ENCODE peak calls at places on chromosome 5, in four cellular contexts. R is GM12878, B is SK-N-SH, Q is H1. J is an unnamed sample.

GRCh38 chr5:56279291-56279690 is 46.2 kb upstream of the ANKRD55 start:
- DNase-seq in B (no peak), Q (no peak), R (no peak), J (no peak)

GRCh38 chr5:137216976-137217598 is 282.0 kb downstream of the SPOCK1 start:
- DNase-seq in R (no peak), B (no peak), Q (no peak), J (no peak)

GRCh38 chr5:126686451-126687126 is 85.8 kb downstream of the PHAX start:
- DNase-seq in R (peak), Q (no peak), B (no peak), J (no peak)

GRCh38 chr5:86675311-86675710 is 57.6 kb downstream of the COX7C start:
- DNase-seq in Q (no peak), B (no peak), R (no peak), J (no peak)

GRCh38 chr5:57410374-57411320 is 72.0 kb downstream of the ACTBL2 start:
- DNase-seq in Q (no peak), B (no peak), R (no peak), J (no peak)

GRCh38 chr5:151023651-151024050 is 3.3 kb downstream of the GPX3 start:
- DNase-seq in Q (no peak), R (no peak), B (no peak), J (peak)

GRCh38 chr5:38738898-38739743 is 106.7 kb upstream of the OSMR start:
- DNase-seq in Q (no peak), R (no peak), B (no peak), J (no peak)

GRCh38 chr5:133905494-133905893 is 62.9 kb downstream of the C5orf15 start:
- DNase-seq in B (no peak), R (no peak), Q (no peak), J (peak)

GRCh38 chr5:122102825-122103224 is 24.8 kb upstream of the LOX start:
- DNase-seq in R (no peak), B (no peak), Q (no peak), J (no peak)

GRCh38 chr5:149265559-149265958 is 6.1 kb upstream of the AFAP1L1 start:
- DNase-seq in R (no peak), B (peak), Q (no peak), J (peak)

GRCh38 chr5:62167651-62168050 is 138.4 kb upstream of the KIF2A start:
- DNase-seq in R (no peak), B (no peak), Q (no peak), J (no peak)

GRCh38 chr5:133497608-133498348 is 114.6 kb downstream of the FSTL4 start:
- DNase-seq in R (no peak), B (no peak), Q (no peak), J (no peak)

GRCh38 chr5:178859625-178860521 is at the start of gene ZNF354B:
- DNase-seq in R (peak), Q (peak), B (peak), J (peak)

GRCh38 chr5:77138981-77139380 is 51.9 kb upstream of the ZBED3 start:
- DNase-seq in R (no peak), Q (no peak), B (peak), J (no peak)

GRCh38 chr5:1412163-1412562 is 33.1 kb downstream of the SLC6A3 start:
- DNase-seq in R (no peak), Q (no peak), B (no peak), J (no peak)

GRCh38 chr5:102911973-102912372 is 156.9 kb downstream of the PAM start:
- DNase-seq in R (no peak), Q (no peak), B (no peak), J (no peak)

GRCh38 chr5:123610665-123611406 is 98.9 kb downstream of the CSNK1G3 start:
- DNase-seq in Q (no peak), B (peak), R (peak), J (peak)

GRCh38 chr5:31585519-31586270 is 53.2 kb upstream of the PDZD2 start:
- DNase-seq in R (no peak), B (no peak), Q (no peak), J (no peak)

GRCh38 chr5:1805736-1806135 is 4.5 kb downstream of the NDUFS6 start:
- DNase-seq in Q (no peak), R (no peak), B (no peak), J (no peak)

GRCh38 chr5:78731884-78732283 is 83.3 kb upstream of the LHFPL2 start:
- DNase-seq in B (no peak), Q (no peak), R (no peak), J (no peak)

GRCh38 chr5:15803280-15803679 is 303.3 kb downstream of the FBXL7 start:
- DNase-seq in R (no peak), B (no peak), Q (no peak), J (no peak)

GRCh38 chr5:15806613-15807012 is 306.6 kb downstream of the FBXL7 start:
- DNase-seq in B (no peak), Q (no peak), R (no peak), J (no peak)

GRCh38 chr5:15807248-15807647 is 307.3 kb downstream of the FBXL7 start:
- DNase-seq in B (no peak), R (no peak), Q (no peak), J (no peak)

GRCh38 chr5:15808577-15808976 is 308.6 kb downstream of the FBXL7 start:
- DNase-seq in R (no peak), B (no peak), Q (no peak), J (no peak)

DNA sequence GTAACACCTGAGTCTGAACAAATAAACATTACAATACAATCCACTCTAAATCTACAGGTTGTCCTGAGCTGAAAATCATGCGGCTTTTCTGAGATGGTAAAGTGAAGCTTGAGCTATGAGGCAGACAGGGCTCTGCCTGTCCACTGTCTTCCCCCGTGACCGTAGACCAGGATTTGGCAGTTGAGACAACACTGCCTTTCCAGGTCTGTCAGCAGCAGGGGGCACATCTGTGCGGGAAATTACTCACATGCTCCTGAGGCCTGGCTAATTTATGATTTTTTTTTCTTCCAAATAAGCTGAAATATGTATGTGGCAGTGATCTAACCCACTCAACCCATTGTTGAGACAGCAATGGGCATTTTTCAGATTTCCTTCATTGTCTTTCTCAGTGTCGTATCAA is 307.9 kb downstream of the FBXL7 start:
- DNase-seq in R (no peak), B (peak), Q (no peak), J (no peak)
- TF ChIP-seq NRF1 in R (no peak), B (no peak), Q (no peak), J (no peak)

GRCh38 chr5:142014911-142015584 is 2.2 kb upstream of the GNPDA1 start:
- DNase-seq in R (no peak), Q (no peak), B (peak), J (peak)
- TF ChIP-seq NRF1 in R (no peak), Q (no peak), B (no peak), J (no peak)

GRCh38 chr5:130135506-130135905 is 231.2 kb downstream of the CHSY3 start:
- DNase-seq in R (no peak), B (no peak), Q (no peak), J (no peak)
- TF ChIP-seq NRF1 in R (no peak), B (no peak), Q (no peak), J (no peak)

GRCh38 chr5:74801197-74801596 is 34.1 kb downstream of the NSA2 start:
- DNase-seq in R (no peak), B (no peak), Q (no peak), J (no peak)

GRCh38 chr5:74801941-74802340 is 34.9 kb downstream of the NSA2 start:
- DNase-seq in R (no peak), B (no peak), Q (no peak), J (no peak)

DNA sequence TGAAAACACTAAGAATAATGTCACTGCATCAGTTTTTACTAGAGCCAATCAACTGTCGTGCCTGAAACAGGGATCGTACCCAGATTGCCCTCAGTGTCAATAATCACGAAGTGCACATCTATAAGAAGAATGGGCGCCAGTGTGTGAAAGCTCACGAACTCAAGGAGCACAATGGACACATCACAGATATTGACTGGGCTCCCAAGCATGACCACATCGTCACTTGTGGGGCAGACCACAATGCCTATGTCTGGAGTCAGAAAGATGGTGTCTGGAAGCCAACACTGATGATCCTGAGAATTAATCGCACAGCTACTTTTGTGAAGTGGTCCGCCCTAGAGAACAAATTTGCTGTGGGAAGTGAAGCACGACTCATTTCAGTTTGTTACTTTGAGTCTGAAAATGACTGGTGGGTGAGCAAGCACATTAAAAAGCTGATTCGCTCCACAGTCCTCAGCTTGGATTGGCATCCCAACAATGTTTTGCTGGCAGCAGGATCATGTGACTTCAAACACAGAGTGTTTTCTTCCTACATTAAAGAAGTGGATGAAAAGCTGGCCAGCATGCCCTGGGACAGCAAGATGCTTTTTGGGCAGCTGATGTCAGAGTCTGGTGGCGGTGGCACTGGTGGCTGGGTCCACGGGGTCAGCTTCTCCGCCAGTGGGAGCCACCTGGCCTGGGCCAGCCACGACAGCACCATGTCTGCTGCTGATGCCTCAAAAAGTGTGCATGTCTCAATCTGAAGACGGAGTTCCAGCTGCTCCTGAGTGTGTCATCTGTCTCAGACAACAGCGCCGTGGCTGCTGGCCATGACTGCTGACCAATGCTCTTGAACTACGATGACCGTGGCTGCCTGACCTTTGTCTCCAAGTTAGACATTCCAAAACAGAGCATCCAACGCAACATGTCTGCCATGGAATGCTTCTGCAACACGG is 32.2 kb downstream of the NSA2 start:
- DNase-seq in R (no peak), Q (no peak), B (no peak), J (no peak)
- TF ChIP-seq NRF1 in R (no peak), Q (no peak), B (no peak), J (no peak)

GRCh38 chr5:171968512-171968911 is 37.9 kb downstream of the FBXW11 start:
- DNase-seq in B (no peak), R (no peak), Q (no peak), J (no peak)
- TF ChIP-seq NRF1 in B (no peak), R (no peak), Q (no peak), J (no peak)

GRCh38 chr5:172554562-172554961 is 86.5 kb upstream of the NEURL1B start:
- DNase-seq in B (no peak), R (no peak), Q (no peak), J (no peak)

GRCh38 chr5:172558076-172558990 is 82.7 kb upstream of the NEURL1B start:
- DNase-seq in Q (no peak), R (no peak), B (no peak), J (no peak)

GRCh38 chr5:172556262-172556661 is 84.8 kb upstream of the NEURL1B start:
- DNase-seq in R (no peak), Q (no peak), B (no peak), J (no peak)

GRCh38 chr5:172559004-172559932 is 81.8 kb upstream of the NEURL1B start:
- DNase-seq in Q (no peak), R (no peak), B (no peak), J (no peak)

DNA sequence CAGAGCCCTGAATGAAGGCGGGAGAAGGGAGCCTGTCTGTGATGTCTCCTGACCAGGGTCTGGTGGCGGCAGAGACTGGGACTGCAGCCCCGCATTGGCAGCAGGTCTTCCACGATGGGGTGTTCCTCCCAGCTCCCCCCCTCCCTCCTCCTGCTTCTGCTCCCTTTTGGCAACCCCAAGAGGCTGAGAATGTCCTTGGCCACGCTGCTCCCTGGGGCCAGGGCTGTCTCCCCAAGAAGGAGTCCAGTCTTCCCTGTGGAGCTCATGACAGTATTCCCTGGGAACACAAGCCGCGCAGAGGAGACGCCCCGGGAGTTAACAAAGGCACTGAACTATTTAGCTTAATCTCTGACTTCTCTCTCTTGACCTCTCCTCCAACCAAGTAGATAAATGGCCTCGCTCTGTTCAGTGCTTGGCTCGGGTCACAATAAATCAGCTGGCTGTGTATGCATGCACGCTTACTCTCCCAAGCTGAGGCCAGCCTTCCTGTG is 84.0 kb upstream of the NEURL1B start:
- DNase-seq in B (no peak), Q (no peak), R (no peak), J (peak)
- TF ChIP-seq NRF1 in B (no peak), Q (no peak), R (no peak), J (no peak)

GRCh38 chr5:218457-219289 is 553 bp downstream of the SDHA start:
- DNase-seq in Q (no peak), B (peak), R (no peak), J (peak)
- TF ChIP-seq NRF1 in Q (no peak), B (no peak), R (no peak), J (no peak)

DNA sequence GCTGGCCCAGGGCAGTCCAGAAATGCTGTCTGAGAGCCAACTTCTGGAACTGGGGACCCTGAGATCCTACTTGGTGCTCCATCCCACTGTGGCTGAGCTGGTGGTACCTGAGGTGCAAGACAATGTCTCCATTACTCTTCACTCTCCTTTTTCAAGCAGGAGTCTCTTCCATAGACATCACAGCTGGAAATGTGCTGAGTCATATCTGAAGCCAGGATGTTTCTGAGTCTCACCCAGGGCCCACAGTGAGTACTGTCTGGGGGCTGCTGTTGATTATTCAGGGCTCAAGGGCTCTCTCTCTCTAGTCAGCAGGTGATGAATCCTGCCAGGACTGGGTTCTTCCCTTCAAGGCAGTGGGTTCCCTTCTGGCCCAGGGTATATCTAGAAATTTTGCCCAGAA is 145.2 kb upstream of the TAS2R1 start:
- DNase-seq in R (no peak), B (no peak), Q (no peak), J (no peak)
- TF ChIP-seq NRF1 in R (no peak), B (no peak), Q (no peak), J (no peak)

GRCh38 chr5:40478766-40479165 is 200.9 kb upstream of the PTGER4 start:
- DNase-seq in R (no peak), Q (no peak), B (no peak), J (no peak)
- TF ChIP-seq NRF1 in R (no peak), Q (no peak), B (no peak), J (no peak)

GRCh38 chr5:118173340-118173739 is 815.0 kb downstream of the DTWD2 start:
- DNase-seq in R (no peak), B (no peak), Q (no peak), J (no peak)
- TF ChIP-seq NRF1 in R (no peak), B (no peak), Q (no peak), J (no peak)